ENCODE peak calls at places on chromosomes 2 and 18, in seven cellular contexts. H is breast epithelium, S is sigmoid colon, T is HL-60, E is K562, X is SK-N-MC, Z is stomach. O is an unnamed sample.

GRCh38 chr18:22547807-22548561 is 130.3 kb upstream of the CTAGE1 start:
- DNase-seq in S (no peak), X (no peak), E (no peak), Z (no peak), T (no peak), H (no peak), O (no peak)

GRCh38 chr18:59451073-59451472 is 92.0 kb upstream of the LMAN1 start:
- DNase-seq in X (peak), S (no peak), H (no peak), T (no peak), E (no peak), Z (no peak), O (no peak)

GRCh38 chr2:132593171-132593570 is 76.8 kb downstream of the LYPD1 start:
- DNase-seq in X (no peak), H (no peak), E (no peak), T (no peak), Z (no peak), S (no peak), O (peak)

GRCh38 chr2:218804817-218805216 is 22.9 kb downstream of the CYP27A1 start:
- DNase-seq in E (no peak), X (no peak), T (no peak), Z (no peak), S (no peak), H (peak), O (peak)

GRCh38 chr2:120287183-120288015 is 34.7 kb downstream of the RALB start:
- DNase-seq in S (no peak), X (no peak), T (no peak), Z (no peak), E (no peak), H (no peak), O (no peak)

GRCh38 chr2:73982140-73982617 is 2.5 kb upstream of the TET3 start:
- DNase-seq in Z (peak), T (no peak), E (no peak), S (no peak), H (no peak), X (no peak), O (no peak)

GRCh38 chr18:62281684-62282083 is 43.4 kb upstream of the TNFRSF11A start:
- DNase-seq in T (peak), Z (no peak), S (no peak), H (no peak), E (no peak), X (no peak), O (no peak)

GRCh38 chr18:36851202-36851590 is 22.3 kb downstream of the KIAA1328 start:
- DNase-seq in S (no peak), H (no peak), X (no peak), E (no peak), T (no peak), Z (no peak), O (no peak)

GRCh38 chr2:161170917-161171594 is 10.8 kb downstream of the TANK start:
- DNase-seq in E (no peak), T (no peak), Z (no peak), H (no peak), X (no peak), S (no peak), O (no peak)

GRCh38 chr2:222319576-222320440 is 21.0 kb upstream of the PAX3 start:
- DNase-seq in H (no peak), Z (no peak), X (no peak), S (no peak), E (no peak), T (no peak), O (no peak)

GRCh38 chr2:69518836-69519235 is 81.6 kb upstream of the NFU1 start:
- DNase-seq in X (no peak), E (peak), T (no peak), S (no peak), H (no peak), Z (no peak), O (no peak)

GRCh38 chr2:12047761-12048160 is 301.3 kb downstream of the LPIN1 start:
- DNase-seq in H (no peak), X (no peak), S (no peak), E (no peak), Z (no peak), T (no peak), O (no peak)

GRCh38 chr2:239388236-239389151 is 12.3 kb downstream of the HDAC4 start:
- DNase-seq in E (no peak), Z (no peak), S (no peak), H (no peak), X (no peak), T (no peak), O (no peak)

GRCh38 chr2:97774425-97774824 is 61.0 kb downstream of the ZAP70 start:
- DNase-seq in S (no peak), H (no peak), T (no peak), X (no peak), E (no peak), Z (no peak), O (peak)

GRCh38 chr18:63979409-63979908 is 9.6 kb downstream of the SERPINB8 start:
- DNase-seq in E (peak), X (no peak), T (peak), S (peak), H (peak), Z (peak), O (no peak)

GRCh38 chr2:30209227-30209626 is 22.1 kb upstream of the LBH start:
- DNase-seq in T (no peak), H (no peak), S (no peak), E (no peak), Z (no peak), X (no peak), O (no peak)

GRCh38 chr18:76274470-76275289 is 220.4 kb downstream of the ZNF516 start:
- DNase-seq in E (no peak), H (no peak), T (no peak), S (no peak), X (no peak), Z (no peak), O (no peak)

GRCh38 chr2:31523871-31524492 is 56.8 kb downstream of the SRD5A2 start:
- DNase-seq in T (no peak), X (peak), E (peak), H (no peak), S (no peak), Z (peak), O (peak)

GRCh38 chr2:190043441-190043840 is 19.1 kb downstream of the MSTN start:
- DNase-seq in E (no peak), H (no peak), X (no peak), Z (no peak), S (no peak), T (no peak), O (no peak)

GRCh38 chr2:212282596-212283330 is 255.8 kb downstream of the ERBB4 start:
- DNase-seq in S (no peak), H (no peak), E (no peak), Z (no peak), T (no peak), X (no peak), O (no peak)

GRCh38 chr18:22088029-22088428 is 81.4 kb upstream of the GATA6 start:
- DNase-seq in H (peak), S (no peak), T (no peak), X (no peak), E (no peak), Z (peak), O (no peak)

GRCh38 chr2:45855374-45855773 is 203.9 kb downstream of the PRKCE start:
- DNase-seq in H (no peak), T (no peak), E (no peak), Z (no peak), X (no peak), S (no peak), O (no peak)

GRCh38 chr2:88897718-88898117 is 206.2 kb downstream of the RPIA start:
- DNase-seq in Z (no peak), T (no peak), S (no peak), X (no peak), H (no peak), E (no peak), O (no peak)

GRCh38 chr2:197168705-197169104 is 141.9 kb downstream of the ANKRD44 start:
- DNase-seq in E (peak), S (peak), Z (peak), T (peak), H (no peak), X (peak), O (no peak)

GRCh38 chr2:110955546-110955945 is 165.2 kb upstream of the BCL2L11 start:
- DNase-seq in E (no peak), X (no peak), T (no peak), Z (no peak), H (no peak), S (no peak), O (no peak)

GRCh38 chr2:179478771-179479170 is 214.1 kb upstream of the SESTD1 start:
- DNase-seq in X (no peak), Z (no peak), E (no peak), T (no peak), H (no peak), S (no peak), O (no peak)

GRCh38 chr2:3034396-3034795 is 343.2 kb downstream of the EIPR1 start:
- DNase-seq in T (no peak), H (no peak), Z (no peak), E (no peak), X (no peak), S (no peak), O (peak)

GRCh38 chr2:127128508-127128907 is 21.6 kb upstream of the BIN1 start:
- DNase-seq in H (peak), S (no peak), Z (peak), E (no peak), T (no peak), X (no peak), O (peak)

GRCh38 chr2:41930807-41931566 is 116.8 kb upstream of the PKDCC start:
- DNase-seq in T (no peak), S (no peak), E (no peak), X (no peak), Z (no peak), H (no peak), O (no peak)

GRCh38 chr18:76456018-76456750 is 38.9 kb downstream of the ZNF516 start:
- DNase-seq in X (no peak), T (no peak), S (peak), Z (no peak), H (peak), E (no peak), O (no peak)

GRCh38 chr2:107337209-107337898 is 451.4 kb upstream of the ST6GAL2 start:
- DNase-seq in Z (no peak), X (no peak), E (no peak), H (no peak), T (no peak), S (no peak), O (no peak)

GRCh38 chr2:237411683-237412349 is 2.1 kb downstream of the COL6A3 start:
- DNase-seq in H (no peak), Z (no peak), T (no peak), X (no peak), E (no peak), S (peak), O (peak)

GRCh38 chr2:134869941-134870736 is 31.7 kb downstream of the ACMSD start:
- DNase-seq in E (no peak), S (no peak), H (no peak), Z (no peak), T (no peak), X (no peak), O (no peak)

GRCh38 chr2:241540766-241541561 is 17.6 kb upstream of the BOK start:
- DNase-seq in X (no peak), Z (peak), H (peak), T (no peak), S (no peak), E (peak), O (no peak)

DNA sequence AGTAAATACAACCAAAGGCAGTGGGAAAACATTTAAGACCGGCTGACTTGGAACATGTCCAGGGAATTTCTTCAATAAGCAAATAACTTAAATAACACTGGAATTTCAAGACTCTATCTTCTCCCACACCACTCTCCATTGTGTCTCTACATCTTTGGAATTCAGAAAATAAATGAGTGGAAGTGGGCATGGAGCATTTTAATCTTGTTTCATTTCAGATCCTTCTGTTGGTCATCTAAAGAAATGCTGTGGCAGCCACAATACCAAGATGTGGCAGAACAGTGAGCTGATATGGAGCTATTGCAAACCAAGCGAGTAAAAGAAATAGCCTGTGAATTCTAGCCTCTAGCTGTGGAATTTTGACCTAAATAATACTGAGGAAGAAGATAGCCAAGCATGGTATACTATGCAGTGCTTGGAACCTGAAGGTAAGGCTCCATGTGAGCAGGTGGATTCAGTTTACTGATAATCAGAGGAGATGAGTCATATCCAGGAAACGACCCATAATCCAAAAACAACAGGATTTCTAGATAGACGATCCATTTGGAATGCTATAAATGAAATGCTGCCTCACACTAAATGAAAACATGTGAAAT is 157.1 kb upstream of the SCN7A start:
- DNase-seq in H (no peak), X (peak), T (no peak), S (no peak), Z (no peak), E (no peak), O (no peak)
- TF ChIP-seq POLR2AphosphoS5 in H (no peak), X (no peak), T (no peak), S (no peak), Z (no peak), E (no peak), O (no peak)

DNA sequence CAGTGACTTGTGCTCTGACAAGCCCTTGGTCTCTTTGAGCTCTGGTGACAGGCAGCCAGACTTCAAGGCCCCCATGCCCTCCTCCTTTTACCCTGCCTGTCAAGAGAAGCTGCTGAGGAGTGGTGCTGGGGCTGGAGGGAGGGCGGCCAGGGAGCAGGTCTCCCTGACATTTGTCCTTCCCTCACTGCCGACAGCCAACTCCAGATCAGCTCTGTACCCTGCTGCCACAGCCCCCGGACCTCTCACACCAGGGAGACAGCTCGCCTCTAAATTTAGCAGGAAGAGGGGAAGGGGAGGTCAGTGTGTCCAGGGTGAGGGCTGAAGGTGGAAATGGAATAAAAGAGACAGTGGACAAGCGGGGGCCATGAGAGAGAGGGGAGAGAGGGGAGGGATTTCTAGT is 155.8 kb downstream of the TDRD15 start:
- DNase-seq in Z (no peak), T (no peak), E (no peak), S (no peak), X (no peak), H (no peak), O (no peak)
- TF ChIP-seq POLR2AphosphoS5 in Z (no peak), T (no peak), E (no peak), S (no peak), X (no peak), H (no peak), O (no peak)

GRCh38 chr2:191296083-191297006 is 51.1 kb downstream of the MYO1B start:
- DNase-seq in S (no peak), E (no peak), T (no peak), Z (no peak), X (no peak), H (no peak), O (no peak)

GRCh38 chr2:191297031-191297430 is 51.8 kb downstream of the MYO1B start:
- DNase-seq in Z (no peak), E (no peak), H (no peak), X (no peak), S (no peak), T (no peak), O (no peak)

GRCh38 chr2:191298306-191298705 is 53.1 kb downstream of the MYO1B start:
- DNase-seq in S (no peak), E (no peak), T (no peak), Z (no peak), X (no peak), H (no peak), O (no peak)

GRCh38 chr2:191292869-191293268 is 47.7 kb downstream of the MYO1B start:
- DNase-seq in Z (no peak), H (no peak), E (no peak), T (no peak), X (no peak), S (no peak), O (no peak)

DNA sequence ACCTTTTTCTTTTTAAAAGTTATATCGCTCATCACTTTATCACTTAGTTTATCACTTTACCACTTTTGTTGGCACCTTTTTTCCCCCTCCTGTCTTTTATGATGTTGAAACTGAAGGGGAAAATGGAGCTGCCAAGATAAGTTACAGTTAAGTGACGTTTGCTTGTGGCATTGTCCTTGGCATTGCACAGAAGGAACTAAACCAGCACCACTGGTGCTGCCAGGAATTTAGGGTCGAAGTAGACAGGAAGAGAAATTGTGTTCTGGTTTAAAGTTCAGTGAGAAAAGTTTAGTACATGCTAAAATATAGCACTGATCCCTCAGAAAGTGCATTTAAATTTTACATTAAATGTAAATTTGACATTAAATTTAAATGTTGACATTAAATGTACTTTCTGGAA is 49.9 kb downstream of the MYO1B start:
- DNase-seq in Z (no peak), T (no peak), E (no peak), X (no peak), H (no peak), S (no peak), O (no peak)
- TF ChIP-seq POLR2AphosphoS5 in Z (no peak), T (no peak), E (no peak), X (no peak), H (no peak), S (no peak), O (no peak)

GRCh38 chr2:57465967-57466366 is 580.6 kb upstream of the VRK2 start:
- DNase-seq in Z (no peak), X (no peak), T (no peak), E (no peak), S (no peak), H (no peak), O (no peak)
- TF ChIP-seq POLR2AphosphoS5 in Z (no peak), X (no peak), T (no peak), E (no peak), S (no peak), H (no peak), O (no peak)

GRCh38 chr2:71460056-71460455 is 6.7 kb downstream of the DYSF start:
- DNase-seq in T (no peak), X (no peak), S (no peak), Z (no peak), H (no peak), E (no peak), O (peak)

GRCh38 chr2:71457959-71458322 is 4.6 kb downstream of the DYSF start:
- DNase-seq in T (no peak), S (no peak), X (no peak), H (no peak), E (no peak), Z (no peak), O (no peak)

GRCh38 chr2:71457123-71457958 is 4.0 kb downstream of the DYSF start:
- DNase-seq in H (no peak), Z (no peak), T (no peak), X (no peak), S (no peak), E (peak), O (peak)

GRCh38 chr2:71459084-71459431 is 5.7 kb downstream of the DYSF start:
- DNase-seq in H (no peak), E (no peak), T (no peak), S (no peak), X (no peak), Z (no peak), O (peak)

GRCh38 chr2:71458413-71459083 is 5.2 kb downstream of the DYSF start:
- DNase-seq in H (no peak), E (no peak), Z (no peak), T (no peak), X (no peak), S (no peak), O (peak)
- TF ChIP-seq POLR2AphosphoS5 in H (no peak), E (no peak), Z (no peak), T (no peak), X (no peak), S (no peak), O (peak)

DNA sequence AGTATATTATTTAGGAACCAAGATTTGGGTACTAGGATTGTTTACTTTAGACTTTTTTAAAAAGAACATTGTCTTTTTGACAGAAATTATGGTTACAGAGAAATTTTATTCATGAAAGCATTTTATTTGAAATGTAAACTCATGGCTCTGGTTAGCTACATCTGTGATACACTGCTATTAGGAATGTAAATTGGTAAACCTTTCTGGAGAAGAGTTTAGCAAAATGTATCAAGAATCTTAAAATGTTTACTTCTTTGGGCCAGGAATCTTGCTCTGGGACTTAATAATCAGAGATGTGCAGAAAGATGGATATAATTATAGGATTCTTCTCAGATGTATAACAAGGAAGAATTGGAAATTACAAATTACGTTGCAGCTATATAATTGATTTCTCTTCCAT is 19.7 kb downstream of the MAP3K20 start:
- DNase-seq in S (no peak), H (no peak), E (no peak), T (no peak), X (no peak), Z (no peak), O (no peak)
- TF ChIP-seq POLR2AphosphoS5 in S (no peak), H (no peak), E (no peak), T (no peak), X (no peak), Z (no peak), O (no peak)

DNA sequence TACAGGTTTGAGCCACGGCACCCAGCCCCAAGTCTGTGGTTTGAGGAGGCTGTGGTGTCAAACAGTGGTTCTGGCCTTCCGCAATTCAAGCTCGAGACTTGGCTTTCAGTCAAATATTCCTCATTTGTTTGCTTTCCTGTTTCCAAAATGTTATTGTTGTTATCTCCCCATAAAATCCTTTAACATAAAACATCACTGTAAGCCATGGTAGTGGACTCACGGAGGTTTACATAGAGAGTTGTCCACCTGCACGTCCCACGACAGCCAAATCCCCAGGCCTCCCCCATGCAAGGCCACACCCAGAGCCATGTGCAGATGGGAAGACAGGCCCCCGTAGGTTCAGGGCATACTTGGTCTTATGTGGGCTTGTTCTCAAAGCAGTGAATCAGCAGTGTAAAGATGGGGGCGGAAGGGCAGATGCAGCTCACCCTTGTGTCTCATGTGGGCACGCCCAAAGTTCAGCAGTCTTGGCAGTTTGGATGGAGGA is 18.9 kb upstream of the ST3GAL5 start:
- DNase-seq in H (no peak), E (no peak), S (peak), Z (no peak), X (no peak), T (no peak), O (no peak)
- TF ChIP-seq POLR2AphosphoS5 in H (no peak), E (no peak), S (no peak), Z (no peak), X (no peak), T (no peak), O (no peak)

O was measured in esophagus muscularis mucosa.